ENCODE peak calls at places on chromosome 12, in five cellular contexts. L is HepG2, O is H1, X is IMR-90, S is A549. T is an unnamed sample.

GRCh38 chr12:74245458-74245857 is 292.2 kb upstream of the ATXN7L3B start:
- DNase-seq in X (no peak), S (no peak), L (no peak), O (no peak), T (no peak)

GRCh38 chr12:119225454-119225853 is 46.7 kb downstream of the HSPB8 start:
- DNase-seq in X (no peak), O (no peak), L (no peak), S (no peak), T (no peak)

GRCh38 chr12:132021965-132022364 is 72.2 kb downstream of the EP400 start:
- DNase-seq in L (no peak), O (no peak), S (no peak), X (no peak), T (no peak)

GRCh38 chr12:288687-289086 is 26.1 kb upstream of the SLC6A13 start:
- DNase-seq in L (no peak), X (peak), S (peak), O (no peak), T (no peak)

GRCh38 chr12:12786371-12786715 is 884 bp downstream of the APOLD1 start:
- DNase-seq in L (no peak), X (no peak), O (no peak), S (no peak), T (peak)

GRCh38 chr12:53170245-53170644 is 10.3 kb upstream of the ZNF740 start:
- DNase-seq in S (no peak), L (no peak), O (no peak), X (no peak), T (no peak)

GRCh38 chr12:104190151-104190550 is 25.4 kb upstream of the TXNRD1 start:
- DNase-seq in L (no peak), O (no peak), S (no peak), X (peak), T (no peak)

GRCh38 chr12:20122274-20122673 is 246.1 kb upstream of the PDE3A start:
- DNase-seq in O (no peak), X (no peak), L (no peak), S (no peak), T (no peak)

GRCh38 chr12:17992002-17992656 is 97.9 kb downstream of the RERGL start:
- DNase-seq in X (peak), S (peak), L (peak), O (no peak), T (peak)

GRCh38 chr12:58871557-58871956 is 48.7 kb downstream of the LRIG3 start:
- DNase-seq in O (no peak), S (no peak), L (no peak), X (no peak), T (no peak)

GRCh38 chr12:79250955-79251354 is 386.4 kb downstream of the SYT1 start:
- DNase-seq in S (no peak), X (peak), O (no peak), L (no peak), T (no peak)

GRCh38 chr12:19236656-19237055 is 107.1 kb downstream of the PLEKHA5 start:
- DNase-seq in L (no peak), X (peak), S (no peak), O (no peak), T (no peak)

GRCh38 chr12:46774011-46774633 is 51.7 kb downstream of the SLC38A4 start:
- DNase-seq in S (no peak), O (no peak), X (peak), L (no peak), T (no peak)

GRCh38 chr12:15428632-15429031 is 106.3 kb downstream of the PTPRO start:
- DNase-seq in O (peak), S (no peak), L (no peak), X (no peak), T (no peak)

GRCh38 chr12:89642959-89643358 is 65.7 kb downstream of the ATP2B1 start:
- DNase-seq in O (no peak), X (no peak), L (no peak), S (no peak), T (no peak)

GRCh38 chr12:5806376-5807089 is 138.5 kb downstream of the ANO2 start:
- DNase-seq in S (no peak), L (no peak), X (peak), O (no peak), T (no peak)

GRCh38 chr12:124495194-124495983 is 72.0 kb downstream of the NCOR2 start:
- DNase-seq in L (no peak), X (no peak), S (no peak), O (no peak), T (no peak)

GRCh38 chr12:124498178-124498869 is 69.1 kb downstream of the NCOR2 start:
- DNase-seq in S (no peak), O (no peak), X (peak), L (no peak), T (no peak)

GRCh38 chr12:124497658-124498057 is 69.8 kb downstream of the NCOR2 start:
- DNase-seq in X (peak), O (no peak), L (no peak), S (no peak), T (no peak)

GRCh38 chr12:124497039-124497438 is 70.4 kb downstream of the NCOR2 start:
- DNase-seq in S (no peak), L (no peak), O (no peak), X (peak), T (no peak)

DNA sequence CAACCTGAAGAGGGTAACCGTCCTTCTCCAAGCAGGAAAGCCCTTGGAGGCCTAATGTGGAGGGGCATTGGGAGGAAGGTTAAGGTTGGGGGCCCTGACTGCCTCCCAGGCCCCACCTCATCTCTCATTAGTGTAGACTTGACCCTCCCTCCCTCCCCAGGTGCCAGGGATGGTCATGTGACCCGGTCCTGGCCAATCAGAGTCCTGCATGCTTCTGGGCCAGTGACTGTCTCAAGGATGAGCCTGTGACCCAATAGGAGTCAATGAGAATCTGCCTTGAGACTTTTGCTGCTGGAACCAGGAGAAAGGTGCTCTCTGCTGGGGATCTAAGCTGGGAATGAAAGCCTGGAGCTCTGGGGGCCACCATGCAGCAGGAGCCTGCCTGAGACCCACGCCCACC is 70.8 kb downstream of the NCOR2 start:
- DNase-seq in L (no peak), S (peak), X (peak), O (no peak), T (peak)
- TF ChIP-seq MAFK in L (no peak), S (no peak), X (no peak), O (no peak), T (no peak)

DNA sequence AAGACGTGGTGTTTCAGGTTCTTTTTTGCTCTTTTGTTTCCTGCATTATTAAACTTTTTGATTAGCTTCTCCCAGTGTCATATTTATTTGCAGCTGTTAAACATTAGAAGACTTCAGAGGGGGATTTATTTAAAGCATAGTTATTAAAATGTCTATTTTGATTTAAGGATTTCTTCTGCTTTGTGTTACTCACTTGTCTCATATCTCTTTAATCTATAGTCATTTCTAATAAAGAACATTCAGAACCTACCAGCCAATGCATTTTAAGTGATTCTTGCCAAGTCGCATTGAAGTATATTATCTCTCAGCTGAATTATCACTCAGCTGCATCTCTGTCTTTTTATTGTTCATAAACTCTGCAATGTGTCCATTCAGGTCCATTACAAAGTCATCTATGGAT is 151.9 kb upstream of the DYRK2 start:
- DNase-seq in S (no peak), O (no peak), X (no peak), L (no peak), T (no peak)
- TF ChIP-seq MAFK in S (no peak), O (no peak), X (no peak), L (no peak), T (no peak)

GRCh38 chr12:2483713-2484112 is 311.1 kb upstream of the FKBP4 start:
- DNase-seq in L (no peak), X (no peak), O (no peak), S (no peak), T (no peak)

GRCh38 chr12:2481346-2481745 is 313.4 kb upstream of the FKBP4 start:
- DNase-seq in X (no peak), S (no peak), L (no peak), O (no peak), T (no peak)

GRCh38 chr12:2482938-2483337 is 311.8 kb upstream of the FKBP4 start:
- DNase-seq in S (no peak), L (no peak), X (no peak), O (no peak), T (no peak)

GRCh38 chr12:2479866-2480510 is 314.8 kb upstream of the FKBP4 start:
- DNase-seq in X (no peak), O (no peak), S (no peak), L (no peak), T (no peak)

GRCh38 chr12:2481951-2482350 is 312.8 kb upstream of the FKBP4 start:
- DNase-seq in S (no peak), X (no peak), L (no peak), O (no peak), T (no peak)
- TF ChIP-seq MAFK in S (no peak), X (no peak), L (no peak), O (no peak), T (no peak)

DNA sequence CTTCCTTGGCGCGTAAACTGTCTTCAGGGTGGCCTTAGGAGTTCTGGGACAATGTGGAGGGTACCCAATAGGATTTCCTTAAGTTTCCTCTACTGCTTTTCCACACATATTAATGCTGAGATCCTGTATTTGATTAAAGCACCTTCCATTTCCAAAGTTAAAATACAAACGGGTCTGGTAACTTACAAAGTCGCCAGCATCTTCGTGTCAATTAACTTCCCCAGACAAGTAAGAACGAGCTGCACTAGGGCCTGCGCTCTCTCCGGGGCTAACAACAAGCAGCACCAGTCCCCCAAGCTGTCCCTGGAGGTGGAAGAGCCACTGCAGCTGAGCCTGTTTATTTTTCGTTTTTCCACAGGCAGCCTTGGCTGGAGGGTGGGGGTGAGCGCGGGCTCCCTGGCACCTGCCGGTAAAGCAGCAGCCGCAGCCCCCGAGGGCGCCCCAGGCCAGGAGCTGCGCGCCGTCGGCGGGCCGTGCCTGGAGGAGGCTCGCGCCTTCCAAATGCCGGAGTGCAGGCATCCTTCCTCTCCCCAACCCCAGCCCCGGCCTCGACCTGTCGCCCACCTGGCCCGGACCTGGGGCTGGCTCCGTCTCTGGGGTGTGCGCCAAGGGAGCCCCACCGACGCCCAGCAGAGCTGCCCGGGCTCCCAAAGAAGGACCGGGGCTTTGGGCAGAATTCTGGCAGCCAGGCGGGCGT is 130.7 kb downstream of the NDUFA12 start:
- DNase-seq in O (no peak), X (no peak), S (no peak), L (no peak), T (no peak)
- TF ChIP-seq MAFK in O (no peak), X (no peak), S (no peak), L (no peak), T (no peak)

DNA sequence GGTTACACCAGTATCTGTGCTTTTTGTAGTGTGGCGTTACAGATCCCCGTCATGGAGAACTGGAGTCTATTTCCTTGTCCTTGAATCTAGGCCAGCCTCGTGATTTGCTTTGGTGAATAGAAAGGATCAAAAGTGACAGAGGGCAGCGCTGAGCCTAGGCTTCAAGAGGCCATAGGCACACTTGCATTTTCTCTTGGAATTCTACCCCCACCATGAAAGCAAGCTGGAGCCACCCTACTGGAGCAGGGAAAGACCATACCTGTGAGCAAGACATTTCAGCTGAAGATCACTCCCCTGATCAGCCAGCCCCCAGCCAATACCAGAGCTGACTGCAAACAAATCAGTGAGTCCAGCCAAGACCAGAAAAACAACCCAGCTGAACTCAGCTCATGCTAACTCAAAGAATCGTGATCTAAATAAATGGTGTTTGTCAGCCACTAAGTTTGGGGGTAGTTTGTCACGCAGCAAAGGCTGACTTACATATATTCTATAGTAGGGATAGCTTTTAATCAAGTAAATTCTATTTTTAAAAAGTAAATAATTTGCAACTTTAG is 521.9 kb upstream of the TBX3 start:
- DNase-seq in S (no peak), L (no peak), X (no peak), O (no peak), T (no peak)
- TF ChIP-seq MAFK in S (no peak), L (no peak), X (no peak), O (no peak), T (no peak)